ENCODE peak calls at places on chromosomes 16 and 17, in seven cellular contexts. B is tibial artery, P is esophagus squamous epithelium, Z is PC-3, H is cardiac muscle cell, W is lung, I is HCT116. R is an unnamed sample.
A peak's percentile ranks its signal among the peaks of the same experiment; 100 is the strongest.

GRCh38 chr16:19139436-19140091 is 25.8 kb downstream of the ITPRIPL2 start:
- DNase-seq in W (no peak), H (no peak), B (no peak), Z (no peak), P (no peak), I (no peak), R (no peak)

GRCh38 chr16:11036868-11037410 is 92.6 kb downstream of the CLEC16A start:
- DNase-seq in Z (no peak), H (no peak), B (no peak), P (no peak), W (no peak), I (no peak), R (no peak)

GRCh38 chr17:14919580-14920160 is 345.5 kb downstream of the PMP22 start:
- DNase-seq in H (no peak), P (no peak), B (no peak), W (no peak), I (no peak), Z (no peak), R (no peak)

GRCh38 chr17:32693135-32693897 is 183.6 kb downstream of the MYO1D start:
- DNase-seq in Z (no peak), I (no peak), H (no peak), B (no peak), P (no peak), W (no peak), R (no peak)

GRCh38 chr16:56269824-56270684 is 78.8 kb downstream of the GNAO1 start:
- DNase-seq in H (peak; percentile 70), W (no peak), B (peak; percentile 48), Z (no peak), I (no peak), P (no peak), R (no peak)

GRCh38 chr16:66299349-66299748 is 67.1 kb upstream of the CDH5 start:
- DNase-seq in Z (no peak), B (no peak), W (no peak), P (no peak), I (no peak), H (no peak), R (no peak)

GRCh38 chr16:83138976-83139690 is 512.4 kb downstream of the CDH13 start:
- DNase-seq in W (no peak), H (no peak), Z (no peak), P (no peak), I (no peak), B (no peak), R (no peak)

GRCh38 chr16:10817963-10818941 is at the start of gene TVP23A:
- DNase-seq in Z (no peak), B (no peak), P (no peak), H (peak; percentile 47), W (no peak), I (no peak), R (no peak)

GRCh38 chr17:83105512-83105911 is 26.1 kb downstream of the METRNL start:
- DNase-seq in Z (no peak), H (no peak), P (no peak), I (no peak), W (no peak), B (no peak), R (no peak)

GRCh38 chr16:58020628-58021521 is 4.7 kb upstream of the MMP15 start:
- DNase-seq in B (peak; percentile 60), W (peak; percentile 65), Z (peak; percentile 35), H (peak; percentile 59), I (no peak), P (no peak), R (peak; percentile 23)

GRCh38 chr16:85770741-85771140 is 19.8 kb upstream of the C16orf74 start:
- DNase-seq in Z (no peak), H (no peak), W (no peak), P (no peak), B (no peak), I (no peak), R (no peak)

GRCh38 chr17:42463976-42464400 is 5.3 kb downstream of the ATP6V0A1 start:
- DNase-seq in P (no peak), Z (no peak), B (no peak), H (no peak), I (no peak), W (no peak), R (no peak)

GRCh38 chr16:89423709-89424260 is 66.6 kb downstream of the ANKRD11 start:
- DNase-seq in Z (no peak), P (no peak), W (no peak), I (no peak), B (no peak), H (no peak), R (no peak)

GRCh38 chr17:47801176-47801765 is 20.3 kb downstream of the OSBPL7 start:
- DNase-seq in I (no peak), H (no peak), P (no peak), W (no peak), Z (no peak), B (no peak), R (no peak)

GRCh38 chr17:67503184-67503583 is 126.1 kb downstream of the PITPNC1 start:
- DNase-seq in H (no peak), W (no peak), B (no peak), P (no peak), I (peak; percentile 95), Z (peak; percentile 99), R (no peak)

GRCh38 chr17:8372422-8372821 is 4.1 kb downstream of the KRABD2 start:
- DNase-seq in B (no peak), W (no peak), Z (peak; percentile 19), P (no peak), I (no peak), H (no peak), R (no peak)

GRCh38 chr17:27654654-27655524 is 23.9 kb downstream of the LGALS9 start:
- DNase-seq in W (peak; percentile 69), I (peak; percentile 76), H (peak; percentile 70), P (no peak), B (peak; percentile 50), Z (peak; percentile 70), R (peak; percentile 27)

GRCh38 chr17:32299579-32300158 is 34.0 kb downstream of the RHBDL3 start:
- DNase-seq in W (no peak), P (no peak), B (no peak), I (no peak), Z (no peak), H (no peak), R (no peak)

GRCh38 chr17:15463363-15463762 is 4.1 kb downstream of the CDRT4 start:
- DNase-seq in B (peak; percentile 45), W (peak; percentile 42), Z (peak; percentile 75), P (no peak), H (peak; percentile 77), I (no peak), R (peak; percentile 83)

GRCh38 chr17:65039349-65039988 is 17.1 kb downstream of the GNA13 start:
- DNase-seq in B (no peak), H (no peak), Z (peak; percentile 86), I (no peak), P (no peak), W (no peak), R (no peak)

GRCh38 chr17:81429813-81430510 is 34.7 kb downstream of the BAHCC1 start:
- DNase-seq in I (no peak), H (peak; percentile 70), B (no peak), P (no peak), Z (no peak), W (no peak), R (no peak)
- H3K4me3 ChIP-seq in I (no peak overlapping the region), H (no peak overlapping the region), B (peak overlapping the region; percentile 35), P (peak overlapping the region; percentile 6), Z (no peak overlapping the region), W (no peak overlapping the region), R (no peak overlapping the region)

DNA sequence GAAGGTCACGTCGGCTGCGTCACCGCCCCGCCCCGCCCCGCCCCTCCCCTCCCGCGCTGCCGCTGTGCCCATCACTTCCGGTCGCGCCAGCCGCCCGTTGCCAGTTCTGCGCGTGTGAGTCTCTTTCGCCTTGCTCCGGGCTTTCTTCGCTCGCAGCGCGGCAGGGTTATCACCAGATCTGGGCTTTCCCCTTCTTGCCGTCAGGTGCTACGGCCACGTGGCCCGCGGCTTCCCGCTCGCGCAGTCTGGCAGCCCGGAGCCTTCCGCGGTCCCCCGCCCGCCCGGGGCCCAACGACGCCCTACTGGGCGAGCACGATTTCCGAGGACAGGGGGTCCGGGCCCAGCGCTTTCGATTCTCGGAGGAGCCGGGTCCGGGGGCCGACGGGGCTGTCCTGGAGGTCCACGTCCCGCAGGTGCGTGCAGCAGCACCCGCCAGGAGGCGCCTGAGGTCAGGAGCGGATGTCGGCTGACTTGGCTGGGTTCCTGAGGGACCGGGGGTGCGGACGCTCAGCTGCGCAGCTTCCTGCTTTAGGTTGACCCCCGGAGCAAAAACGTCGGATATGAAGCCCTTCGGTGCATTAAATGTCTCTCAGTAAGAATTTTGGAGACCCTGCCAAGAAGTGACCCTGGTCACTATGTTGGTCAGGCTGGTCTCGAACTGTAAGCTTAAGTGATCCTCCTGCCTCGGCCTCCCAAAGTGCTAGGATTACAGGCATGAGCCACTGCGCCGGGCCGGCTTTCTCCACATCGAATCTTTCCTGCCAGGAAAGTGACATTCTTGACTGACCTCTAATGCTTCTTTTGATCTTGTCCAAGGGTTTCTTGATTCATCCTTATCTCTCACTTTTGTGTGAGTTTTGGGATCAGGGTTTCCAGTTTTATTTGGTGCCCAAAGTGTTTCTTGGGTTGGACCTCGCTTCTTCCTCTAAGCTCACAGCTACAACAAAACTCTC is at the start of gene METTL23:
- DNase-seq in Z (peak; percentile 77), W (peak; percentile 79), B (peak; percentile 83), H (peak; percentile 83), I (no peak), P (no peak), R (no peak)
- TF ChIP-seq CTCF in Z (peak; percentile 87), W (peak; percentile 25), B (peak; percentile 51), H (peak; percentile 69), I (peak; percentile 87), P (peak; percentile 49), R (peak; percentile 66)

DNA sequence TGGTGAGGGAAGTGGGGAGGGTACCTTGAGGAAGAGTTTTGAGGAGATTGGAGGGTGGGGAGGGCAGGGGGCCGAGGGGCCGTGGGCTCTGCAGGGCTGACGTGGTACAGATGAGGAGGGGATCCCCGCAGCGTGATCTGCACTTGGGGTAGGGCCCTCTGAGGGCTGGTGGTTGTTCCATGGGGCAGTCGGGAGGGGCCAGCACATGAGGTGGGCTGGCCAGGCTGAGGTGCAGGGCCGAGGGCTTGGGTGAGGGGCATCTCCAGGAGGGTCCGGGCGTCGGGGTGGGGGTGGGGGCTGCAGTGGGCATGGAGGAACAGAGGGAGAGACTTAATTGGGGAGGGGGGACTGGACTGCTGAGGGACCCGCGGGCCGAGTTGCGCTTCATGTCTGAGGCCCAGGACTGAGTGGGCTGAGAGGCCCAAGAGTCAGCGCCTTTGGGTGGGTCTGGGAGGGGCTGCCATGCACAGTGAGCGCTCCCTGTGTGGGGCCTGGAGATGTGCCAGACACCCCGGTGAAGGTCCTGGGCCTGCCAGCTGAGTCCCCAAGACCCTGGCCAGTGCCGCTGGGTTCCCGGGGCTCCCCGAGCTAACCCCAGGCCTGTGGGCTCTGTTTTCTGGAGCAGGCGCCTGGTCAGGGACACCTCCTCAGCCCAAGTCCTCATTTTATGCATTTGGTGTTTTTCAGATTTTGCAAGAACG is 13.3 kb downstream of the PRSS27 start:
- DNase-seq in I (no peak), P (no peak), H (no peak), Z (no peak), W (no peak), B (no peak), R (no peak)
- H3K4me3 ChIP-seq in I (no peak overlapping the region), P (no peak overlapping the region), H (no peak overlapping the region), Z (no peak overlapping the region), W (no peak overlapping the region), B (no peak overlapping the region), R (no peak overlapping the region)

GRCh38 chr16:12569061-12569460 is 234.6 kb downstream of the CPPED1 start:
- DNase-seq in P (no peak), I (no peak), H (no peak), W (no peak), B (no peak), Z (no peak), R (no peak)
- TF ChIP-seq CTCF in P (no peak), I (no peak), H (no peak), W (no peak), B (no peak), Z (no peak), R (no peak)

GRCh38 chr17:57862410-57862989 is 12.7 kb upstream of the MRPS23 start:
- DNase-seq in W (no peak), Z (no peak), H (no peak), B (no peak), I (no peak), P (no peak), R (no peak)
- H3K4me3 ChIP-seq in W (no peak overlapping the region), Z (peak overlapping the region; percentile 63), H (no peak overlapping the region), B (peak overlapping the region; percentile 74), I (peak overlapping the region; percentile 38), P (peak overlapping the region; percentile 39), R (no peak overlapping the region)

R was measured in astrocyte of the cerebellum.